ENCODE peak calls at places on chromosome 17, in nine cellular contexts. One of them, this sample, is unnamed.

GRCh38 chr17:66341462-66341861 is 39.0 kb downstream of the PRKCA start:
- DNase-seq in body of pancreas: no peak
- DNase-seq in cardiac muscle cell: no peak
- DNase-seq in heart right ventricle: no peak
- DNase-seq in ascending aorta: no peak
- DNase-seq in A549: no peak
- DNase-seq in pancreas: no peak
- DNase-seq in esophagus squamous epithelium: no peak
- DNase-seq in lower lobe of right lung: no peak
- DNase-seq in this sample: no peak

GRCh38 chr17:54745239-54745638 is 155.4 kb upstream of the TOM1L1 start:
- DNase-seq in body of pancreas: no peak
- DNase-seq in cardiac muscle cell: no peak
- DNase-seq in heart right ventricle: no peak
- DNase-seq in ascending aorta: no peak
- DNase-seq in A549: no peak
- DNase-seq in pancreas: no peak
- DNase-seq in esophagus squamous epithelium: no peak
- DNase-seq in lower lobe of right lung: no peak
- DNase-seq in this sample: no peak

GRCh38 chr17:44782349-44782850 is 23.6 kb downstream of the ADAM11 start:
- DNase-seq in body of pancreas: no peak
- DNase-seq in cardiac muscle cell: no peak
- DNase-seq in heart right ventricle: no peak
- DNase-seq in ascending aorta: no peak
- DNase-seq in A549: no peak
- DNase-seq in pancreas: no peak
- DNase-seq in esophagus squamous epithelium: no peak
- DNase-seq in lower lobe of right lung: no peak
- DNase-seq in this sample: no peak

GRCh38 chr17:66625321-66625767 is 209.6 kb upstream of the CACNG5 start:
- DNase-seq in body of pancreas: no peak
- DNase-seq in cardiac muscle cell: no peak
- DNase-seq in heart right ventricle: no peak
- DNase-seq in ascending aorta: no peak
- DNase-seq in A549: peak; percentile 67
- DNase-seq in pancreas: no peak
- DNase-seq in esophagus squamous epithelium: no peak
- DNase-seq in lower lobe of right lung: no peak
- DNase-seq in this sample: no peak

GRCh38 chr17:17220529-17220928 is 14.4 kb upstream of the PLD6 start:
- DNase-seq in body of pancreas: no peak
- DNase-seq in cardiac muscle cell: no peak
- DNase-seq in heart right ventricle: no peak
- DNase-seq in ascending aorta: no peak
- DNase-seq in A549: no peak
- DNase-seq in pancreas: no peak
- DNase-seq in esophagus squamous epithelium: no peak
- DNase-seq in lower lobe of right lung: peak; percentile 15
- DNase-seq in this sample: no peak

GRCh38 chr17:80615311-80615710 is 70.7 kb downstream of the RPTOR start:
- DNase-seq in body of pancreas: no peak
- DNase-seq in cardiac muscle cell: no peak
- DNase-seq in heart right ventricle: no peak
- DNase-seq in ascending aorta: no peak
- DNase-seq in A549: no peak
- DNase-seq in pancreas: no peak
- DNase-seq in esophagus squamous epithelium: no peak
- DNase-seq in lower lobe of right lung: no peak
- DNase-seq in this sample: no peak

GRCh38 chr17:50267074-50267841 is 7.0 kb upstream of the TMEM92 start:
- DNase-seq in body of pancreas: no peak
- DNase-seq in cardiac muscle cell: no peak
- DNase-seq in heart right ventricle: no peak
- DNase-seq in ascending aorta: peak; percentile 63
- DNase-seq in A549: no peak
- DNase-seq in pancreas: no peak
- DNase-seq in esophagus squamous epithelium: no peak
- DNase-seq in lower lobe of right lung: peak; percentile 36
- DNase-seq in this sample: no peak

GRCh38 chr17:40097931-40098845 is 2.2 kb downstream of the NR1D1 start:
- DNase-seq in body of pancreas: peak; percentile 95
- DNase-seq in cardiac muscle cell: no peak
- DNase-seq in heart right ventricle: peak; percentile 61
- DNase-seq in ascending aorta: peak; percentile 94
- DNase-seq in A549: no peak
- DNase-seq in pancreas: peak; percentile 72
- DNase-seq in esophagus squamous epithelium: no peak
- DNase-seq in lower lobe of right lung: peak; percentile 60
- DNase-seq in this sample: peak; percentile 66

GRCh38 chr17:13337864-13338371 is 263.8 kb downstream of the HS3ST3A1 start:
- DNase-seq in body of pancreas: peak; percentile 16
- DNase-seq in cardiac muscle cell: peak; percentile 63
- DNase-seq in heart right ventricle: no peak
- DNase-seq in ascending aorta: no peak
- DNase-seq in A549: peak; percentile 62
- DNase-seq in pancreas: no peak
- DNase-seq in esophagus squamous epithelium: no peak
- DNase-seq in lower lobe of right lung: no peak
- DNase-seq in this sample: no peak

GRCh38 chr17:47729486-47729885 is 3.5 kb upstream of the TBX21 start:
- DNase-seq in body of pancreas: no peak
- DNase-seq in cardiac muscle cell: no peak
- DNase-seq in heart right ventricle: no peak
- DNase-seq in ascending aorta: no peak
- DNase-seq in A549: no peak
- DNase-seq in pancreas: peak; percentile 30
- DNase-seq in esophagus squamous epithelium: no peak
- DNase-seq in lower lobe of right lung: peak; percentile 20
- DNase-seq in this sample: no peak

GRCh38 chr17:77528516-77529327 is 388.0 kb downstream of the SEC14L1 start:
- DNase-seq in body of pancreas: no peak
- DNase-seq in cardiac muscle cell: peak; percentile 84
- DNase-seq in heart right ventricle: peak; percentile 42
- DNase-seq in ascending aorta: no peak
- DNase-seq in A549: no peak
- DNase-seq in pancreas: peak; percentile 56
- DNase-seq in esophagus squamous epithelium: no peak
- DNase-seq in lower lobe of right lung: no peak
- DNase-seq in this sample: no peak

GRCh38 chr17:67377727-67378443 is 804 bp downstream of the PITPNC1 start:
- DNase-seq in body of pancreas: peak; percentile 67
- DNase-seq in cardiac muscle cell: peak; percentile 68
- DNase-seq in heart right ventricle: peak; percentile 61
- DNase-seq in ascending aorta: peak; percentile 80
- DNase-seq in A549: peak; percentile 48
- DNase-seq in pancreas: peak; percentile 85
- DNase-seq in esophagus squamous epithelium: no peak
- DNase-seq in lower lobe of right lung: peak; percentile 75
- DNase-seq in this sample: no peak

GRCh38 chr17:29102741-29103181 is 59.8 kb downstream of the PIPOX start:
- DNase-seq in body of pancreas: peak; percentile 57
- DNase-seq in cardiac muscle cell: no peak
- DNase-seq in heart right ventricle: no peak
- DNase-seq in ascending aorta: no peak
- DNase-seq in A549: no peak
- DNase-seq in pancreas: no peak
- DNase-seq in esophagus squamous epithelium: no peak
- DNase-seq in lower lobe of right lung: no peak
- DNase-seq in this sample: no peak

GRCh38 chr17:29107084-29107483 is 64.1 kb downstream of the PIPOX start:
- DNase-seq in body of pancreas: peak; percentile 91
- DNase-seq in cardiac muscle cell: no peak
- DNase-seq in heart right ventricle: no peak
- DNase-seq in ascending aorta: no peak
- DNase-seq in A549: no peak
- DNase-seq in pancreas: peak; percentile 78
- DNase-seq in esophagus squamous epithelium: no peak
- DNase-seq in lower lobe of right lung: no peak
- DNase-seq in this sample: no peak

GRCh38 chr17:29102046-29102445 is 59.1 kb downstream of the PIPOX start:
- DNase-seq in body of pancreas: no peak
- DNase-seq in cardiac muscle cell: no peak
- DNase-seq in heart right ventricle: no peak
- DNase-seq in ascending aorta: no peak
- DNase-seq in A549: no peak
- DNase-seq in pancreas: no peak
- DNase-seq in esophagus squamous epithelium: no peak
- DNase-seq in lower lobe of right lung: no peak
- DNase-seq in this sample: no peak

GRCh38 chr17:29100296-29100695 is 57.4 kb downstream of the PIPOX start:
- DNase-seq in body of pancreas: no peak
- DNase-seq in cardiac muscle cell: no peak
- DNase-seq in heart right ventricle: no peak
- DNase-seq in ascending aorta: no peak
- DNase-seq in A549: no peak
- DNase-seq in pancreas: no peak
- DNase-seq in esophagus squamous epithelium: no peak
- DNase-seq in lower lobe of right lung: no peak
- DNase-seq in this sample: no peak

DNA sequence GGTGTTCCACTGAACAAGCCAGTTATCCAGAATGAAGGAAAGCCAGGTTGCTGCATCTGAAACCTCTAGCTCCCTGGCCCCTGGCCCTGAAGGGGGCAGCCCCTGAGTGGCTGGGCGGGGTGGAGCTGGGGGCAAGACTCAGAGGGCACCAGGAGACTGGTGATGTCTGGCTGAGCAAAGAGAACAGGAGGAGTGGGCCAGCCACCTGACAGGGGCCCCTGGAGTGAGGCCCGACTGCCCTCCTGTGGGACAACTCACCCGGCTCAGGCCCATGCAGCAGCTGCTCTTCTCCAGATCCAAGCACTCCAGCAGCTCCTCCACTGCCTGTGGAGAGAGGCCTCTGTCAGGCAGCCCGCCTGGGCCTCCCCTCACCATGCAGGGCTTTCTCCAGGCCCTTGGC is 60.4 kb downstream of the PIPOX start:
- DNase-seq in body of pancreas: no peak
- DNase-seq in cardiac muscle cell: no peak
- DNase-seq in heart right ventricle: no peak
- DNase-seq in ascending aorta: no peak
- DNase-seq in A549: no peak
- DNase-seq in pancreas: no peak
- DNase-seq in esophagus squamous epithelium: no peak
- DNase-seq in lower lobe of right lung: no peak
- DNase-seq in this sample: no peak
- TF ChIP-seq CTCF in body of pancreas: no peak
- TF ChIP-seq CTCF in cardiac muscle cell: no peak
- TF ChIP-seq CTCF in heart right ventricle: no peak
- TF ChIP-seq CTCF in ascending aorta: no peak
- TF ChIP-seq CTCF in A549: no peak
- TF ChIP-seq CTCF in pancreas: no peak
- TF ChIP-seq CTCF in esophagus squamous epithelium: no peak
- TF ChIP-seq CTCF in lower lobe of right lung: no peak
- TF ChIP-seq CTCF in this sample: no peak

DNA sequence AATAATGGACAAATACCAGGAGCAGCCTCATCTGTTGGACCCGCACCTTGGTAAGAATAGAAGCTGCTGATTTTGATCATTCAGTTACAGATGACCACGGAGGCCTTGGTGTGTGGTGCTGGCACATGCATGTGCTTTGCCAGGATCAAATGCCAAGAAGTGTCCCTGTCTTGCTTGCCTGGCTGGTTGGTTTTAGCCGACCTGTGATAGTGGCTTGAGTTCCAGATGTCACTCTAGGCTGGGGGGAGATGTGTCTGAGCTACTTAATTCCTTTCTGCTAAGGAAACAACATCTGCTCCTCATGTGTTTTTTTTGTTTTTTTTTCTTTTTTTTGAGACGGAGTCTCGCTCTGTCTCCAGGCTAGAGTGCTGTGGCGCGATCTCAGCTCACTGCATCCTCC is 4.3 kb downstream of the TBCD start:
- DNase-seq in body of pancreas: no peak
- DNase-seq in cardiac muscle cell: no peak
- DNase-seq in heart right ventricle: no peak
- DNase-seq in ascending aorta: no peak
- DNase-seq in A549: no peak
- DNase-seq in pancreas: no peak
- DNase-seq in esophagus squamous epithelium: no peak
- DNase-seq in lower lobe of right lung: peak; percentile 12
- DNase-seq in this sample: no peak
- H3K27ac ChIP-seq in body of pancreas: no peak overlapping the region
- H3K27ac ChIP-seq in cardiac muscle cell: no peak overlapping the region
- H3K27ac ChIP-seq in heart right ventricle: no peak overlapping the region
- H3K27ac ChIP-seq in ascending aorta: no peak overlapping the region
- H3K27ac ChIP-seq in A549: no peak overlapping the region
- H3K27ac ChIP-seq in pancreas: no peak overlapping the region
- H3K27ac ChIP-seq in esophagus squamous epithelium: no peak overlapping the region
- H3K27ac ChIP-seq in lower lobe of right lung: no peak overlapping the region
- H3K27ac ChIP-seq in this sample: no peak overlapping the region

DNA sequence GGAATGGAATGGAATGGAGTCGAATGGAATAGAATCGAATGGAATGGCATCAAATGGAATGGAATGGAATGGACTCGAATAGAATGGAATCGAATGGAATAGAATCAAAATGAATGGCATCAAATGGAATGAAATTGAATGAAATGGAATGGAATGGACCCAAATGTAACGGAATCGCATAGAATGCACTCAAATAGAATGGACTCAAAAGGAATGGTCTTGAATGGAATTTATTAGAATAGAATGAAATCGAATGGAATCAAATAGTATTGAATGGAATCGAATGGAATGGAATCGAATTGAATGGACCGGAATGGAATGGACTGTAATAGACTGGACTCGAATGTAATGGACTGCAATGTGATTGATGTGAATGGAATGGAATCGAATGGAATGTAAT is 501.4 kb upstream of the WSB1 start:
- DNase-seq in body of pancreas: no peak
- DNase-seq in cardiac muscle cell: no peak
- DNase-seq in heart right ventricle: no peak
- DNase-seq in ascending aorta: no peak
- DNase-seq in A549: no peak
- DNase-seq in pancreas: no peak
- DNase-seq in esophagus squamous epithelium: no peak
- DNase-seq in lower lobe of right lung: no peak
- DNase-seq in this sample: no peak
- H3K9me3 ChIP-seq in body of pancreas: no peaks in the 10 kb centered on the region
- H3K9me3 ChIP-seq in cardiac muscle cell: peaks cover 8% of the 10 kb centered on the region
- H3K9me3 ChIP-seq in heart right ventricle: peaks cover 100% of the 10 kb centered on the region
- H3K9me3 ChIP-seq in ascending aorta: peaks cover 9% of the 10 kb centered on the region
- H3K9me3 ChIP-seq in A549: peaks cover 61% of the 10 kb centered on the region
- H3K9me3 ChIP-seq in pancreas: no peaks in the 10 kb centered on the region
- H3K9me3 ChIP-seq in esophagus squamous epithelium: no peaks in the 10 kb centered on the region
- H3K9me3 ChIP-seq in lower lobe of right lung: peaks cover 65% of the 10 kb centered on the region
- H3K9me3 ChIP-seq in this sample: peaks cover 3% of the 10 kb centered on the region

DNA sequence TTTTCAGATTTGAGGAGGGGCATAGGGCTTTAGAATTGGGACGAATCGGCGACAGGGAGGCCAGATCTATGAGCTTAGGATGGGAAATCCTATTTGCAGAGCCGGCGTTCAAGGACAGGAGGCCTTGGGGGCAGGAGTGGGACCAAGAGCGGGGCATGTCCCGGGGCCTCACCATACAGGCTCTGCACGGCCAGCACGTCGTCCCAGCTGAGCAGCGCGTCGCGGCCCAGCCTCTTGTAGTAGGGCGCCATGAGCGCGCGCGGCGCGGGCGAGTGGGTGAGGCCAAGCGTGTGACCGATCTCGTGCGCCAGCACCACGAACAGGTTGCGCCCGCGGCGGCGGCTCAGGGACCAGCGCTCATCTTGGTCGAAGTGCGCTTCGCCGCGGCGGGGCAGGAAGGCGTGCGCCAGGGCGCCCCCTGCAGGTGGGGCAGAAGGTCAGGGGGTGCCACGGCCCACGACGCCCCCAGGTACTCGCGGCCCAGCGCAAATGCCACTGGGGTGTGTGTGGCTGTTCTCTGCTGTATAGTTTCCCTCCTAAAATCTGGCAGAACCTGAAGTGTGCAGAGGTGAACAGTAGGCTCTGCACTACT is 9.3 kb downstream of the C17orf50 start:
- DNase-seq in body of pancreas: no peak
- DNase-seq in cardiac muscle cell: no peak
- DNase-seq in heart right ventricle: no peak
- DNase-seq in ascending aorta: no peak
- DNase-seq in A549: no peak
- DNase-seq in pancreas: no peak
- DNase-seq in esophagus squamous epithelium: no peak
- DNase-seq in lower lobe of right lung: no peak
- DNase-seq in this sample: no peak
- TF ChIP-seq CTCF in body of pancreas: no peak
- TF ChIP-seq CTCF in cardiac muscle cell: peak; percentile 8
- TF ChIP-seq CTCF in heart right ventricle: no peak
- TF ChIP-seq CTCF in ascending aorta: no peak
- TF ChIP-seq CTCF in A549: peak; percentile 42
- TF ChIP-seq CTCF in pancreas: no peak
- TF ChIP-seq CTCF in esophagus squamous epithelium: no peak
- TF ChIP-seq CTCF in lower lobe of right lung: no peak
- TF ChIP-seq CTCF in this sample: no peak